ENCODE peak calls at places on chromosome 21, in seven cellular contexts. V, R, D, U, L, Y and E are unnamed samples.

GRCh38 chr21:23131177-23131576 is 2133.0 kb downstream of the NCAM2 start:
- DNase-seq in L (no peak), V (no peak), U (no peak), Y (no peak), D (no peak), R (no peak), E (no peak)

GRCh38 chr21:14985306-14985705 is 79.5 kb downstream of the NRIP1 start:
- DNase-seq in R (no peak), V (no peak), U (no peak), L (no peak), D (no peak), Y (no peak), E (no peak)

GRCh38 chr21:36701912-36702621 is 3.2 kb downstream of the SIM2 start:
- DNase-seq in U (no peak), V (no peak), D (no peak), Y (no peak), R (peak), L (no peak), E (no peak)

GRCh38 chr21:18443085-18443484 is 39.5 kb upstream of the TMPRSS15 start:
- DNase-seq in D (no peak), L (no peak), R (no peak), U (no peak), Y (no peak), V (no peak), E (no peak)

GRCh38 chr21:16634522-16634914 is 878.3 kb upstream of the CXADR start:
- DNase-seq in V (no peak), U (no peak), Y (no peak), L (no peak), D (peak), R (no peak), E (no peak)

GRCh38 chr21:41362605-41363369 is 960 bp downstream of the MX2 start:
- DNase-seq in U (no peak), D (no peak), R (no peak), L (no peak), Y (no peak), V (no peak), E (no peak)

GRCh38 chr21:37937668-37938067 is 21.4 kb upstream of the KCNJ6 start:
- DNase-seq in Y (no peak), V (no peak), U (no peak), R (no peak), L (no peak), D (no peak), E (no peak)

GRCh38 chr21:33022828-33023573 is 2.7 kb upstream of the OLIG2 start:
- DNase-seq in Y (no peak), V (no peak), R (no peak), D (no peak), L (no peak), U (no peak), E (no peak)

GRCh38 chr21:25283720-25284119 is 323.6 kb downstream of the MRPL39 start:
- DNase-seq in Y (no peak), L (peak), R (peak), D (no peak), U (no peak), V (peak), E (no peak)

GRCh38 chr21:21851657-21852056 is 853.4 kb downstream of the NCAM2 start:
- DNase-seq in Y (no peak), R (peak), D (no peak), V (no peak), U (no peak), L (no peak), E (no peak)

GRCh38 chr21:36100971-36101641 is 31.3 kb downstream of the CBR1 start:
- DNase-seq in Y (no peak), D (no peak), R (no peak), U (no peak), V (no peak), L (no peak), E (no peak)

GRCh38 chr21:37207441-37208009 is 59.6 kb downstream of the VPS26C start:
- DNase-seq in U (no peak), L (peak), Y (peak), D (no peak), R (no peak), V (no peak), E (peak)

GRCh38 chr21:29306920-29307319 is 8.2 kb downstream of the BACH1 start:
- DNase-seq in Y (no peak), D (no peak), R (no peak), V (no peak), U (no peak), L (no peak), E (no peak)

GRCh38 chr21:25855591-25855990 is 120.8 kb downstream of the GABPA start:
- DNase-seq in L (no peak), Y (peak), D (no peak), R (no peak), U (no peak), V (no peak), E (no peak)

GRCh38 chr21:31142600-31142999 is 104.3 kb upstream of the KRTAP19-8 start:
- DNase-seq in D (no peak), U (no peak), Y (no peak), R (no peak), L (no peak), V (no peak), E (no peak)

GRCh38 chr21:17542371-17542992 is 29.6 kb downstream of the CXADR start:
- DNase-seq in Y (no peak), V (peak), R (no peak), L (peak), D (no peak), U (no peak), E (no peak)

GRCh38 chr21:29892379-29892778 is 47.4 kb downstream of the GRIK1 start:
- DNase-seq in D (no peak), R (no peak), Y (no peak), L (no peak), V (no peak), U (no peak), E (no peak)

GRCh38 chr21:29481081-29481480 is 182.4 kb downstream of the BACH1 start:
- DNase-seq in V (no peak), R (no peak), Y (no peak), L (no peak), D (no peak), U (no peak), E (no peak)

GRCh38 chr21:26814374-26814773 is 30.8 kb downstream of the ADAMTS1 start:
- DNase-seq in U (no peak), V (no peak), R (peak), Y (no peak), D (no peak), L (no peak), E (no peak)

GRCh38 chr21:33418686-33419085 is 15.5 kb downstream of the IFNGR2 start:
- DNase-seq in L (no peak), U (no peak), R (no peak), Y (no peak), V (no peak), D (no peak), E (no peak)

GRCh38 chr21:37531402-37532042 is 164.9 kb downstream of the DYRK1A start:
- DNase-seq in U (no peak), L (no peak), D (no peak), Y (no peak), R (no peak), V (no peak), E (no peak)

GRCh38 chr21:36883532-36884486 is 82.7 kb downstream of the HLCS start:
- DNase-seq in U (no peak), R (peak), Y (no peak), V (peak), L (no peak), D (no peak), E (no peak)

GRCh38 chr21:28770867-28771661 is 221.6 kb downstream of the LTN1 start:
- DNase-seq in R (peak), Y (no peak), V (no peak), L (no peak), U (no peak), D (no peak), E (no peak)

GRCh38 chr21:34869541-34869940 is 179.6 kb downstream of the RUNX1 start:
- DNase-seq in L (no peak), Y (no peak), R (no peak), V (no peak), U (no peak), D (no peak), E (no peak)
- TF ChIP-seq CEBPB in L (no peak), Y (no peak), R (no peak), V (no peak), U (no peak), D (no peak), E (no peak)

GRCh38 chr21:45539796-45540600 is 2.2 kb downstream of the SLC19A1 start:
- DNase-seq in U (no peak), Y (no peak), L (no peak), D (no peak), R (no peak), V (no peak), E (no peak)
- TF ChIP-seq CEBPB in U (no peak), Y (no peak), L (no peak), D (no peak), R (no peak), V (no peak), E (no peak)

GRCh38 chr21:19853061-19853460 is 1145.1 kb upstream of the NCAM2 start:
- DNase-seq in V (no peak), Y (no peak), R (no peak), D (no peak), L (no peak), U (no peak), E (no peak)
- TF ChIP-seq CEBPB in V (no peak), Y (no peak), R (no peak), D (no peak), L (no peak), U (no peak), E (no peak)

GRCh38 chr21:43954896-43955295 is 57.2 kb upstream of the TRAPPC10 start:
- DNase-seq in R (no peak), V (no peak), U (no peak), L (no peak), D (no peak), Y (no peak), E (no peak)
- TF ChIP-seq CEBPB in R (no peak), V (no peak), U (no peak), L (no peak), D (no peak), Y (no peak), E (no peak)

GRCh38 chr21:42777757-42778344 is 101.5 kb downstream of the WDR4 start:
- DNase-seq in L (no peak), V (no peak), D (no peak), U (no peak), R (no peak), Y (peak), E (no peak)
- TF ChIP-seq CEBPB in L (no peak), V (no peak), D (no peak), U (no peak), R (no peak), Y (no peak), E (no peak)

GRCh38 chr21:34797202-34797527 is 128.4 kb downstream of the CLIC6 start:
- DNase-seq in D (no peak), U (no peak), R (no peak), V (no peak), L (no peak), Y (no peak), E (no peak)

GRCh38 chr21:34796518-34797201 is 127.9 kb downstream of the CLIC6 start:
- DNase-seq in Y (no peak), D (no peak), L (peak), U (no peak), R (no peak), V (no peak), E (peak)

GRCh38 chr21:34799092-34799491 is 130.3 kb downstream of the CLIC6 start:
- DNase-seq in U (no peak), D (no peak), L (no peak), R (no peak), Y (no peak), V (no peak), E (no peak)

GRCh38 chr21:34795152-34796141 is 126.7 kb downstream of the CLIC6 start:
- DNase-seq in L (peak), R (peak), D (no peak), U (no peak), V (peak), Y (no peak), E (peak)

GRCh38 chr21:34797926-34798595 is 129.3 kb downstream of the CLIC6 start:
- DNase-seq in Y (no peak), D (no peak), L (no peak), V (no peak), U (no peak), R (no peak), E (no peak)
- TF ChIP-seq CEBPB in Y (no peak), D (no peak), L (no peak), V (no peak), U (no peak), R (peak), E (peak)

DNA sequence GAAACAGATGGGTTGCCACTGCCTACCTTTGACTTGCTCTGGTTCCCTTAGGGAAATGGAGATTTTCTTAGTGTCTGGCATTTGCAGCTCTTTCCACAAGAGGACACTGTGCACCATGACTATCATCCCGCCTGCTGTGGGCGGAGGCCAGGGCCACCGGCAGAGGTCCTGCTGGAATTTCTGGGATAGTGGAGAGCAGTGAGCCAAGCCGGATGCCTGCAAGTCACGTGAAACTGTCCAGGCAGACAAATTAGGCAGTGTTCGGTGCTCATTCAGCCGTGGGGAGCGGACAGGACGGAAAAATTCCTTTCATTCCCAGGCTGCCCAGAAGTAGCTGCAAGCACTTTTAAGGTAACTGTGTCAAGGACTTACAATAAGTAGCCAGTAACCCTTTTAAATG is 43.4 kb downstream of the IGSF5 start:
- DNase-seq in D (peak), L (peak), U (peak), R (peak), V (peak), Y (no peak), E (peak)
- TF ChIP-seq CEBPB in D (no peak), L (no peak), U (no peak), R (no peak), V (no peak), Y (no peak), E (no peak)